ENCODE peak calls at places on chromosomes 5 and 9, in six cellular contexts. F, P, E, T, L and C are unnamed samples.

GRCh38 chr9:109652112-109652511 is 127.9 kb upstream of the PALM2AKAP2 start:
- DNase-seq in F (no peak), P (no peak), E (no peak), T (no peak), L (no peak), C (no peak)

GRCh38 chr5:87302061-87302460 is 34.4 kb downstream of the RASA1 start:
- DNase-seq in F (no peak), P (no peak), E (no peak), T (no peak), L (no peak), C (no peak)

GRCh38 chr9:124320062-124320973 is 62.6 kb downstream of the NEK6 start:
- DNase-seq in F (peak; percentile 47), P (peak; percentile 28), E (no peak), T (peak; percentile 85), L (peak; percentile 47), C (peak; percentile 86)

GRCh38 chr9:108775901-108776306 is 79.9 kb downstream of the ACTL7B start:
- DNase-seq in F (peak; percentile 97), P (no peak), E (no peak), T (no peak), L (no peak), C (no peak)

GRCh38 chr5:116734717-116735072 is 160.1 kb upstream of the SEMA6A start:
- DNase-seq in F (no peak), P (no peak), E (no peak), T (no peak), L (no peak), C (no peak)

GRCh38 chr5:65880673-65881072 is 45.7 kb upstream of the ERBIN start:
- DNase-seq in F (no peak), P (no peak), E (no peak), T (no peak), L (no peak), C (no peak)

GRCh38 chr9:131505012-131505411 is 2.3 kb downstream of the POMT1 start:
- DNase-seq in F (no peak), P (no peak), E (no peak), T (no peak), L (no peak), C (no peak)

GRCh38 chr9:113842086-113842485 is 34.0 kb upstream of the ZNF618 start:
- DNase-seq in F (no peak), P (no peak), E (no peak), T (no peak), L (no peak), C (no peak)

GRCh38 chr9:37289631-37290030 is 132.9 kb upstream of the GRHPR start:
- DNase-seq in F (no peak), P (no peak), E (no peak), T (no peak), L (no peak), C (no peak)

GRCh38 chr9:116368680-116369079 is 215.1 kb downstream of the PAPPA start:
- DNase-seq in F (no peak), P (no peak), E (no peak), T (no peak), L (no peak), C (no peak)

GRCh38 chr9:135017916-135018915 is 69.3 kb upstream of the OLFM1 start:
- DNase-seq in F (no peak), P (no peak), E (no peak), T (no peak), L (no peak), C (no peak)

GRCh38 chr9:138099803-138100598 is 222.4 kb downstream of the CACNA1B start:
- DNase-seq in F (no peak), P (no peak), E (no peak), T (no peak), L (no peak), C (no peak)

GRCh38 chr5:14501353-14502162 is 80.0 kb upstream of the OTULINL start:
- DNase-seq in F (no peak), P (no peak), E (no peak), T (no peak), L (no peak), C (no peak)

GRCh38 chr9:33024966-33025571 is at the start of gene DNAJA1:
- DNase-seq in F (peak; percentile 82), P (peak; percentile 82), E (peak; percentile 57), T (peak; percentile 86), L (peak; percentile 60), C (peak; percentile 93)

DNA sequence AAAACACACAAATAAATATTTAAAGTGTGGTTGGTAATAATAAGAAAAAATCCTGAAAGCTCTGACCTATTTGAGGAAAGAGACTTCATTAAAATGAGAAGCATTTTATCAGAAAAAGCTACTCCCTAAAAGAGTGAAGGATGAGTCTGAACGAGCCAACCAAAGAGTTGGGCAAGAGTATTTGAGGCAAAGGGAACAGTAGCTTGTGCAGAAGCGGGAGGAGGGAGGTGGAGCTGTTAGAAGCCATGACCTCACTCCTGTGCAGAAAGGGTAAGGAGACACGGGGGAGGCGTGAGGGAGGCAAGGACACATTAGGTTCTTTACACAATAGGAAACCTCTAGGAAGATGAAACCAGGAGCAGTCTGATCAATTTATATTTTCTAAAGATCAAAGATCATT is 29.4 kb downstream of the SH3RF2 start:
- DNase-seq in F (no peak), P (no peak), E (no peak), T (no peak), L (no peak), C (no peak)
- TF ChIP-seq ATF3 in F (no peak), P (no peak), E (no peak), T (no peak), L (no peak), C (no peak)

GRCh38 chr5:179401-179800 is 11.9 kb upstream of the LRRC14B start:
- DNase-seq in F (no peak), P (no peak), E (no peak), T (no peak), L (no peak), C (no peak)
- TF ChIP-seq ATF3 in F (no peak), P (no peak), E (no peak), T (no peak), L (no peak), C (no peak)

GRCh38 chr5:149170292-149170691 is 29.0 kb downstream of the ABLIM3 start:
- DNase-seq in F (no peak), P (no peak), E (no peak), T (no peak), L (no peak), C (no peak)
- TF ChIP-seq ATF3 in F (no peak), P (no peak), E (no peak), T (no peak), L (no peak), C (no peak)

DNA sequence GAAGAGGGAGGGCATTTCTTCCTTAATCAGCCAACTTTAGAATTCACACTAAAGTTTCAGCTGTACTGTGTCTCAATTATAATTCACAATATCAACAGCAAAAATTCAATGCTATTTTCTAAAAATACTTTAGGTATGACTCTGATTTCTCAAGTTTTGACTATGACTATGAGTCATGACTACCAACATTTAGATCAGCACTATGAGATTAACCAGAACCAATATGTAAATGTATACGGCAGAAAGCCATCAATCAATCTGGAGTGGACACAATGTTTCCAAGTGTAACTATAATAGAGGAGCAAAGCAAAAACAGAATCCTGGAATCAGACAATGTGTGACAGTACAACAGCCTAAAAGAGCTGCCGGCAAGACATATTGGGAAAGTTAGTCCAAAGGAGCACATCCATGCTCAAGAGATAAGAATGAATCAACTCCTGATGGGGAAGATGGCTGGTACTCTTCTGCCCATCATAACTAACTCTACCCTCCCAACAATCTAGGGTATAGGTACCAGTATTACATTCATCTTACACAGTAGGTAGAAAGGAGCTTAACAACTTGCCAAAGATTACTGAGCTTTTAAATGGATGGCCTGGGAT is 294.4 kb downstream of the SEMA5A start:
- DNase-seq in F (no peak), P (no peak), E (no peak), T (no peak), L (no peak), C (no peak)
- TF ChIP-seq ATF3 in F (no peak), P (no peak), E (no peak), T (no peak), L (no peak), C (no peak)

GRCh38 chr5:1255081-1255561 is 29.9 kb downstream of the SLC6A18 start:
- DNase-seq in F (no peak), P (no peak), E (no peak), T (no peak), L (no peak), C (no peak)
- TF ChIP-seq ATF3 in F (no peak), P (no peak), E (no peak), T (no peak), L (no peak), C (no peak)

GRCh38 chr9:86333651-86334050 is 20.6 kb downstream of the TUT7 start:
- DNase-seq in F (no peak), P (no peak), E (no peak), T (no peak), L (no peak), C (no peak)

GRCh38 chr9:86340356-86341006 is 13.7 kb downstream of the TUT7 start:
- DNase-seq in F (no peak), P (no peak), E (no peak), T (no peak), L (no peak), C (no peak)

GRCh38 chr9:86337469-86338107 is 16.6 kb downstream of the TUT7 start:
- DNase-seq in F (no peak), P (no peak), E (no peak), T (no peak), L (no peak), C (no peak)

GRCh38 chr9:86341007-86341491 is 13.2 kb downstream of the TUT7 start:
- DNase-seq in F (no peak), P (no peak), E (no peak), T (no peak), L (no peak), C (no peak)

DNA sequence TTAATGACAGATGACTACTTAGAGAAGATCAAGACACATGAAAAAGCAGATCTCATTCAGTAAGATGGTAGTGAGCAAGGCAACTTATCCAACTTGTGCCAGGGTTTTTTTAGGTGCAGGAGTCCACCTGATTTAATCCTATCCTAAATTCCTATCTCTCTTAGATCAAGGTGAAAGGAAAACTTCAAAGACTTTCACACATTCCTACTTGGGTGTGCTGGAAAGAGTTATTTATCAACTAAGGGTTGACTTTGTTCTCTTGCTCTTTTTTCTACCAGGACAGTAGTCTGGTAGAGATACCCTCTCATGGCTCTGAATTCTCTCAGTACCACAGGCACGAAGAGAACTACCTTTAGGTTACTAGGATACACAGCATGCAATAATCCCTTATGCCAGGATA is 18.2 kb downstream of the TUT7 start:
- DNase-seq in F (peak; percentile 96), P (no peak), E (no peak), T (no peak), L (no peak), C (no peak)
- TF ChIP-seq ATF3 in F (no peak), P (no peak), E (no peak), T (no peak), L (no peak), C (no peak)

GRCh38 chr5:72106922-72107873 is at the start of gene MAP1B:
- DNase-seq in F (peak; percentile 35), P (no peak), E (no peak), T (peak; percentile 77), L (peak; percentile 92), C (peak; percentile 87)

GRCh38 chr5:72109625-72110024 is 2.4 kb downstream of the MAP1B start:
- DNase-seq in F (no peak), P (no peak), E (no peak), T (no peak), L (no peak), C (no peak)

GRCh38 chr5:72109051-72109411 is 1.8 kb downstream of the MAP1B start:
- DNase-seq in F (no peak), P (no peak), E (no peak), T (no peak), L (no peak), C (no peak)

GRCh38 chr5:72107874-72108199 is 562 bp downstream of the MAP1B start:
- DNase-seq in F (no peak), P (no peak), E (no peak), T (peak; percentile 50), L (no peak), C (peak; percentile 38)

GRCh38 chr5:72108200-72109050 is 1.1 kb downstream of the MAP1B start:
- DNase-seq in F (peak; percentile 34), P (no peak), E (no peak), T (peak; percentile 80), L (no peak), C (peak; percentile 85)
- TF ChIP-seq ATF3 in F (no peak), P (no peak), E (no peak), T (no peak), L (no peak), C (no peak)